ENCODE peak calls at places on chromosomes 2 and 18, in nine cellular contexts. B, V, E, X, M, R, C, U and Y are unnamed samples. For H3K4me1, the result is how much of the 10 kb centered on the place peaks cover.

GRCh38 chr2:57376985-57377384 is 669.6 kb upstream of the VRK2 start:
- DNase-seq in V (no peak), E (no peak), M (no peak), R (no peak), U (no peak), B (no peak), C (no peak), X (no peak), Y (no peak)

GRCh38 chr18:77101410-77102245 is 31.0 kb downstream of the MBP start:
- DNase-seq in B (no peak), X (no peak), E (peak), V (peak), U (peak), C (peak), R (peak), M (peak), Y (peak)

GRCh38 chr2:230794472-230794871 is 70.3 kb upstream of the ITM2C start:
- DNase-seq in M (no peak), V (no peak), U (no peak), B (no peak), E (peak), C (no peak), X (no peak), R (no peak), Y (no peak)

GRCh38 chr18:43596106-43596712 is 318.9 kb upstream of the SYT4 start:
- DNase-seq in E (no peak), V (no peak), R (no peak), X (no peak), B (peak), C (no peak), M (peak), U (no peak), Y (no peak)

GRCh38 chr2:115910270-115910669 is 1467.8 kb downstream of the DPP10 start:
- DNase-seq in U (no peak), R (no peak), V (no peak), M (no peak), X (no peak), C (no peak), E (no peak), B (no peak), Y (no peak)

GRCh38 chr2:134127496-134127895 is 126.4 kb upstream of the MGAT5 start:
- DNase-seq in E (peak), V (no peak), U (no peak), M (no peak), B (no peak), R (no peak), C (no peak), X (no peak), Y (no peak)

GRCh38 chr2:186484062-186484735 is 1.9 kb upstream of the ZC3H15 start:
- DNase-seq in X (no peak), M (no peak), R (no peak), E (no peak), C (no peak), B (peak), U (no peak), V (no peak), Y (no peak)

GRCh38 chr2:55268288-55268906 is 634 bp downstream of the MTIF2 start:
- DNase-seq in V (no peak), M (no peak), B (peak), E (no peak), R (no peak), X (no peak), C (no peak), U (no peak), Y (no peak)

GRCh38 chr2:127313359-127313758 is 19.4 kb upstream of the ERCC3 start:
- DNase-seq in M (no peak), X (no peak), V (no peak), U (no peak), E (no peak), R (no peak), C (no peak), B (no peak), Y (no peak)

DNA sequence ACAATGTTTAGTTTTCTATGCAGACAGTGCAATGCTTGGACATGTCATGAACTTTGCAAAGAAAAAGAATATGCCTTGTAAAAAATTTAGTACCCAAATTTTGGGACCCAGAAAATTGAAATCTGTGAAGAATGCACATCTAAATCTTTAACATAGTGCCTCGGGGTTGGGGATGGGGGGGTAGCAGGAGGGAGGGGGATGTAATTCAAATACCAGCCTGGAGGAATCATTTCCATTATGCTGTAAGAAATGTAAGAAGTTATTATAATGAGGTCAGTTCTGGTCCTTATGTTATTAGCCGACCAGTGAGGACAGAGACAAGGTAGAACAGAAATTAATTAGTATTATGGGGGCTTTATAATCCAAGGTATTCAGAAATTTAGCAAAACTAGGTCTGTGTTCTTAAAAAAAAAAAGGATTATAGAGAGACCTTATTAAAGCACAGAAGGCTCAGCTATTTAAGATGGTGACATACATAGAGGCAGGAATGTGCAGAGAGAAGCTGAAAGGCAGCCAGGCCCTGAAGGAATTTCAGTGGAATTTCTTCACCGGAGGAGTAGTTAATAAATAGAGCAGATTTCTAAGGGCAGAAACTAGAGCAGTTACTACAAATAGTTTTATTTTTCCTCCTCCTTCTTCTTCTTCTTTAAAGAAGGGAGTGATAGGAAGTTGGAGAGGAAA is 89.0 kb upstream of the RBMS1 start:
- DNase-seq in X (peak), M (no peak), B (no peak), R (peak), C (no peak), V (no peak), U (no peak), E (no peak), Y (no peak)
- H3K27ac ChIP-seq in X (peak), M (peak), B (no peak), R (peak), C (no peak), V (peak), U (peak), E (no peak), Y (peak)

DNA sequence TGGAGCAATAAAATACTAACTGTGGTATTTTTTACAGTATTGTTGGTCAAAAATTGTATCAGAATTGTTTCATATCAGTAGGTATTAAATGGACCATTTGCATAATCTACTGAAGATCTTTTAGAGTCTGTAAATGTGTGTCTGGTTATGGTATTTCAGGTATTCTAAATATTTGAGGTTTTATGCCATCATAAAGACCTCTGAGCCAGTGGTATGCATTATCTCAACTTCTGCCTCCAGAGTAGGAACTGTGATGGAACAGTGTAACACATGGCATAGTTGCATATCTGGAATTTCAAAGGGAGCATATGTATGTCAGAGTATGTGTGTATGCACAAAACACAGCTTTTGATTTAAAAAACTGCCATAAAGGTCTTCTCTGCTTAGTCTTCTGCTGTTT is 15.4 kb downstream of the GREB1L start:
- DNase-seq in V (no peak), X (no peak), C (no peak), B (peak), M (no peak), E (no peak), U (no peak), R (no peak), Y (no peak)
- H3K4me1 ChIP-seq in V (under half), X (under half), C (under half), B (under half), M (under half), E (under half), U (under half), R (under half), Y (under half)

DNA sequence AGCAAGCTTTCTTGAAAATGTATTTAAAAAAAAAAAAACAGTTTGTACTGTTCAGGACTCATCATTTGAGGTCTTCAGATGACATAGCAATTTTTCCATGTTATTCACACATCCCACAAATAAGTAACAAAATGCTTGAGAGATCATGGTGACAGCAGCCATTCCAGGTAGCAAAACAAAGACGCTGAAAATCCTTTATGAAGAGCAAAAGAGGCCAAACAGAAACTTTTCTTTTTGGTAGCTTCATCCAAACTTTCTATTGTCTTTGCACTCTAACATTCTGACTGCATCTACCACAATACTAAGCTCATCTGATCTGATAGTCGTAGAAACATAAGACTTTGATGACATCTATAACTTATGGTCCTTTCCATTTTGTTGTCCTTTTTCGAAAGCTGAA is 76.1 kb downstream of the ZEB2 start:
- DNase-seq in U (no peak), R (no peak), V (no peak), M (no peak), C (no peak), X (no peak), B (no peak), E (no peak), Y (no peak)
- H3K27ac ChIP-seq in U (peak), R (peak), V (peak), M (no peak), C (no peak), X (no peak), B (no peak), E (peak), Y (peak)

GRCh38 chr18:51857989-51858388 is 482.0 kb upstream of the DCC start:
- DNase-seq in C (no peak), R (no peak), U (no peak), V (no peak), E (no peak), X (no peak), M (no peak), B (no peak), Y (no peak)

GRCh38 chr18:51864219-51864965 is 475.6 kb upstream of the DCC start:
- DNase-seq in E (no peak), B (no peak), U (no peak), X (no peak), V (no peak), C (no peak), M (no peak), R (no peak), Y (no peak)

GRCh38 chr18:51862311-51862710 is 477.7 kb upstream of the DCC start:
- DNase-seq in B (no peak), U (no peak), M (no peak), E (no peak), C (no peak), R (no peak), V (no peak), X (no peak), Y (no peak)

GRCh38 chr18:51865538-51865937 is 474.5 kb upstream of the DCC start:
- DNase-seq in M (no peak), B (no peak), X (no peak), C (no peak), E (no peak), R (no peak), U (no peak), V (no peak), Y (no peak)

DNA sequence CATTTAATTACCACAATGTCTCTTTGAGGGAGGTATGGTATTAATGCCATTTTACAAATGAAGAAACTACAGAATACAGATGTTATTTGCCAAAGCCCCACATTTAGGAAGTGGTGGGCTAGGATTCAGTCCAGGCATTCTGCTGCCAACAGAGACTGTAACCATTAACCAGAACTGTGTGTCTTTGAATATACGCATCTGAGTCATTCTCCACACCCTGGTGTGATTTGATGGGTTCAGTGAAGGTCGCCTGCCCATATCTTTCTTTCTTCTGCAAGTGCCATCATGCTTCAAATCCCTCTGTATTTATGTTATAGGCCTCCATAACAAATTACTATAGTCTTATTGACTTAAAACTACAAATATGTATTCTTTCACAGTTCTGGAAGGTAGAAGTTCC is 479.0 kb upstream of the DCC start:
- DNase-seq in M (no peak), X (no peak), V (no peak), E (no peak), R (no peak), U (no peak), B (no peak), C (no peak), Y (no peak)
- H3K4me1 ChIP-seq in M (under half), X (under half), V (under half), E (under half), R (under half), U (under half), B (under half), C (under half), Y (under half)

GRCh38 chr2:218710334-218710686 is 325 bp upstream of the TTLL4 start:
- DNase-seq in V (no peak), U (no peak), E (no peak), R (no peak), X (no peak), B (no peak), M (no peak), C (no peak), Y (no peak)
- H3K27ac ChIP-seq in V (no peak), U (no peak), E (no peak), R (peak), X (peak), B (no peak), M (no peak), C (no peak), Y (peak)